ENCODE peak calls at places on chromosomes 7 and 10, in eight cellular contexts. Z is T-helper 17 cell, F is heart left ventricle, E is IMR-90, H is NCI-H187, V is T-helper 9 cell, A is left ventricle myocardium superior, Q is activated T-cell treated with anti-CD3 and anti-CD28 coated beads for 48 hours. B is an unnamed sample.

GRCh38 chr10:45294681-45295080 is 20.7 kb downstream of the OR13A1 start:
- DNase-seq in A (no peak), Z (no peak), Q (no peak), F (no peak), E (no peak), V (no peak), H (no peak), B (no peak)

GRCh38 chr7:97835296-97836138 is 36.7 kb downstream of the ASNS start:
- DNase-seq in A (peak), V (peak), F (peak), H (peak), E (peak), Q (peak), Z (peak), B (no peak)

GRCh38 chr7:1889091-1889490 is 219.0 kb downstream of the ELFN1 start:
- DNase-seq in Z (no peak), H (no peak), F (no peak), Q (no peak), V (no peak), E (no peak), A (no peak), B (no peak)

GRCh38 chr7:92602352-92603088 is 12.3 kb upstream of the FAM133B start:
- DNase-seq in H (no peak), V (no peak), Q (no peak), E (peak), Z (no peak), F (no peak), A (no peak), B (no peak)

GRCh38 chr10:106267591-106267990 is 896.9 kb downstream of the SORCS1 start:
- DNase-seq in Q (no peak), E (no peak), V (no peak), Z (no peak), H (no peak), F (no peak), A (no peak), B (no peak)

GRCh38 chr10:73601486-73601921 is 10.4 kb upstream of the USP54 start:
- DNase-seq in F (no peak), V (no peak), E (peak), A (no peak), Q (no peak), Z (no peak), H (no peak), B (peak)

GRCh38 chr10:77571490-77571889 is 66.1 kb downstream of the KCNMA1 start:
- DNase-seq in F (no peak), E (no peak), Q (no peak), A (no peak), H (no peak), Z (no peak), V (no peak), B (no peak)

GRCh38 chr7:40937879-40938278 is 765.0 kb downstream of the INHBA start:
- DNase-seq in Z (no peak), F (no peak), V (no peak), Q (no peak), A (no peak), H (no peak), E (no peak), B (no peak)

GRCh38 chr10:86366033-86366901 is at the start of gene GRID1:
- DNase-seq in V (no peak), Z (no peak), E (no peak), Q (no peak), H (no peak), F (peak), A (peak), B (no peak)

GRCh38 chr10:60735244-60735643 is 43.0 kb upstream of the CDK1 start:
- DNase-seq in E (no peak), V (no peak), Q (no peak), F (no peak), Z (no peak), H (no peak), A (no peak), B (no peak)

GRCh38 chr7:495326-495725 is 24.3 kb downstream of the PDGFA start:
- DNase-seq in H (no peak), Z (no peak), E (no peak), F (no peak), V (no peak), A (peak), Q (no peak), B (no peak)

GRCh38 chr7:79692015-79692414 is 238.5 kb upstream of the MAGI2 start:
- DNase-seq in E (peak), V (no peak), Z (no peak), H (no peak), F (no peak), A (no peak), Q (no peak), B (no peak)

GRCh38 chr7:142933092-142933475 is 462 bp downstream of the TRPV5 start:
- DNase-seq in F (no peak), V (no peak), Z (no peak), H (no peak), A (no peak), E (no peak), Q (no peak), B (no peak)

GRCh38 chr7:85748861-85749260 is 562.0 kb upstream of the SEMA3D start:
- DNase-seq in E (no peak), H (no peak), Q (no peak), V (no peak), F (no peak), A (no peak), Z (no peak), B (no peak)

GRCh38 chr7:88664630-88665233 is 94.8 kb upstream of the ZNF804B start:
- DNase-seq in A (no peak), E (no peak), H (no peak), Z (no peak), F (no peak), Q (no peak), V (no peak), B (no peak)

GRCh38 chr7:108014200-108014599 is 11.2 kb upstream of the LAMB1 start:
- DNase-seq in H (no peak), Q (no peak), F (no peak), A (no peak), Z (no peak), E (peak), V (no peak), B (no peak)

GRCh38 chr7:84013616-84014240 is 180.9 kb downstream of the SEMA3A start:
- DNase-seq in F (no peak), Q (no peak), H (no peak), Z (no peak), A (no peak), V (no peak), E (no peak), B (no peak)

GRCh38 chr7:81618400-81619014 is 151.3 kb downstream of the HGF start:
- DNase-seq in E (peak), Z (no peak), Q (no peak), F (no peak), A (no peak), V (no peak), H (no peak), B (no peak)

GRCh38 chr10:133014416-133015210 is 72.2 kb upstream of the CFAP46 start:
- DNase-seq in A (no peak), Q (no peak), E (no peak), V (no peak), Z (no peak), H (no peak), F (no peak), B (no peak)

GRCh38 chr7:95476072-95476845 is 9.5 kb upstream of the ASB4 start:
- DNase-seq in H (no peak), F (no peak), A (no peak), E (no peak), V (no peak), Q (no peak), Z (no peak), B (no peak)

GRCh38 chr7:43164757-43165156 is 52.3 kb downstream of the HECW1 start:
- DNase-seq in E (peak), V (no peak), F (no peak), A (no peak), Q (no peak), H (no peak), Z (no peak), B (no peak)

GRCh38 chr7:5526190-5527037 is 102.8 kb upstream of the TNRC18 start:
- DNase-seq in H (no peak), Z (no peak), V (no peak), F (peak), Q (peak), E (peak), A (peak), B (no peak)

B was measured in gastrocnemius medialis.